ENCODE peak calls at places on chromosomes 3 and 15, in nine cellular contexts. U is GM23338, H is endothelial cell, L is neural crest cell, I is left ventricle myocardium inferior, K is stomach, W is K562, D is kidney, R is prostate gland. B is an unnamed sample.

GRCh38 chr3:181700168-181701087 is 11.3 kb upstream of the SOX2 start:
- DNase-seq in D (no peak), R (peak), W (peak), K (peak), U (peak), L (peak), I (peak), H (peak), B (no peak)

GRCh38 chr15:31214158-31214863 is 112.3 kb upstream of the KLF13 start:
- DNase-seq in H (no peak), U (no peak), W (no peak), I (no peak), K (no peak), R (no peak), D (no peak), L (no peak), B (no peak)

GRCh38 chr15:38894260-38894948 is 329.8 kb upstream of the RASGRP1 start:
- DNase-seq in L (no peak), I (no peak), H (no peak), U (no peak), D (no peak), R (no peak), K (no peak), W (no peak), B (no peak)

GRCh38 chr15:52183562-52184173 is 7.5 kb downstream of the GNB5 start:
- DNase-seq in U (peak), L (peak), D (no peak), K (peak), W (peak), H (peak), I (no peak), R (no peak), B (peak)

GRCh38 chr15:31397851-31398661 is 71.4 kb downstream of the KLF13 start:
- DNase-seq in I (peak), H (no peak), W (no peak), D (peak), K (no peak), R (peak), U (peak), L (no peak), B (no peak)

GRCh38 chr15:51731549-51732267 is 5.7 kb downstream of the LYSMD2 start:
- DNase-seq in L (no peak), R (no peak), U (peak), D (no peak), H (no peak), W (no peak), I (no peak), K (peak), B (no peak)

GRCh38 chr3:56928379-56929068 is 126.8 kb upstream of the ARHGEF3 start:
- DNase-seq in L (no peak), W (no peak), U (peak), H (no peak), D (no peak), K (no peak), R (no peak), I (no peak), B (no peak)

GRCh38 chr3:52703356-52703755 is 2.2 kb downstream of the GLT8D1 start:
- DNase-seq in H (no peak), D (no peak), L (no peak), W (no peak), U (no peak), K (no peak), I (no peak), R (no peak), B (no peak)

GRCh38 chr3:29601861-29602585 is 321.2 kb downstream of the RBMS3 start:
- DNase-seq in L (no peak), D (no peak), K (no peak), I (no peak), R (no peak), U (no peak), W (no peak), H (no peak), B (no peak)

GRCh38 chr15:69751575-69751974 is 299.0 kb downstream of the RPLP1 start:
- DNase-seq in U (no peak), H (no peak), I (no peak), D (no peak), K (no peak), L (no peak), W (no peak), R (no peak), B (no peak)

GRCh38 chr3:192063570-192063969 is 602.6 kb downstream of the PYDC2 start:
- DNase-seq in K (no peak), L (peak), D (peak), H (no peak), W (no peak), R (no peak), I (peak), U (peak), B (no peak)

GRCh38 chr3:47583320-47584075 is 4.8 kb upstream of the CSPG5 start:
- DNase-seq in L (no peak), U (peak), K (no peak), D (no peak), W (no peak), R (no peak), I (no peak), H (no peak), B (no peak)

GRCh38 chr3:179526989-179527391 is 35.7 kb upstream of the ACTL6A start:
- DNase-seq in W (no peak), H (peak), U (peak), D (no peak), L (peak), I (peak), R (no peak), K (no peak), B (no peak)

GRCh38 chr3:30399394-30400181 is 206.8 kb upstream of the TGFBR2 start:
- DNase-seq in W (no peak), R (no peak), U (peak), H (no peak), D (no peak), K (no peak), I (no peak), L (no peak), B (no peak)

GRCh38 chr15:35466476-35466875 is 79.5 kb downstream of the DPH6 start:
- DNase-seq in D (no peak), H (no peak), K (no peak), R (no peak), I (no peak), L (no peak), W (no peak), U (no peak), B (no peak)

GRCh38 chr3:85835857-85836470 is 877.2 kb downstream of the CADM2 start:
- DNase-seq in R (no peak), H (no peak), L (no peak), W (no peak), D (no peak), U (no peak), K (no peak), I (no peak), B (no peak)

GRCh38 chr15:77555232-77555631 is 77.5 kb downstream of the LINGO1 start:
- DNase-seq in H (no peak), W (no peak), R (no peak), I (no peak), D (peak), K (no peak), L (no peak), U (no peak), B (no peak)

GRCh38 chr15:31471731-31472430 is 145.2 kb downstream of the KLF13 start:
- DNase-seq in K (no peak), R (no peak), W (no peak), I (no peak), D (no peak), L (no peak), U (no peak), H (no peak), B (no peak)

GRCh38 chr15:95626501-95627361 is 703.8 kb upstream of the NR2F2 start:
- DNase-seq in U (peak), H (no peak), D (no peak), K (no peak), R (no peak), I (peak), W (no peak), L (peak), B (no peak)

GRCh38 chr15:82043130-82043673 is 2.6 kb downstream of the MEX3B start:
- DNase-seq in W (no peak), D (peak), K (no peak), U (peak), R (no peak), I (no peak), H (no peak), L (no peak), B (no peak)

GRCh38 chr3:39727415-39727814 is 82.0 kb upstream of the MYRIP start:
- DNase-seq in I (no peak), H (no peak), R (no peak), D (no peak), L (no peak), W (no peak), K (no peak), U (peak), B (no peak)

GRCh38 chr15:67210555-67211168 is 43.8 kb downstream of the AAGAB start:
- DNase-seq in K (no peak), D (no peak), H (no peak), U (no peak), I (no peak), L (no peak), R (no peak), W (no peak), B (no peak)

GRCh38 chr3:18951333-18951732 is 197.0 kb upstream of the KCNH8 start:
- DNase-seq in I (no peak), K (no peak), R (no peak), H (no peak), D (no peak), L (no peak), W (no peak), U (no peak), B (no peak)

GRCh38 chr15:45650889-45651525 is 16.2 kb downstream of the SQOR start:
- DNase-seq in R (no peak), K (no peak), I (no peak), W (no peak), U (no peak), D (no peak), L (no peak), H (no peak), B (no peak)

GRCh38 chr3:185813691-185814215 is 11.1 kb downstream of the IGF2BP2 start:
- DNase-seq in D (no peak), W (no peak), I (no peak), R (no peak), U (peak), H (no peak), L (no peak), K (no peak), B (no peak)

GRCh38 chr3:182959474-182960350 is 20.6 kb downstream of the DCUN1D1 start:
- DNase-seq in I (no peak), D (no peak), W (no peak), R (no peak), U (no peak), H (no peak), K (no peak), L (peak), B (no peak)

DNA sequence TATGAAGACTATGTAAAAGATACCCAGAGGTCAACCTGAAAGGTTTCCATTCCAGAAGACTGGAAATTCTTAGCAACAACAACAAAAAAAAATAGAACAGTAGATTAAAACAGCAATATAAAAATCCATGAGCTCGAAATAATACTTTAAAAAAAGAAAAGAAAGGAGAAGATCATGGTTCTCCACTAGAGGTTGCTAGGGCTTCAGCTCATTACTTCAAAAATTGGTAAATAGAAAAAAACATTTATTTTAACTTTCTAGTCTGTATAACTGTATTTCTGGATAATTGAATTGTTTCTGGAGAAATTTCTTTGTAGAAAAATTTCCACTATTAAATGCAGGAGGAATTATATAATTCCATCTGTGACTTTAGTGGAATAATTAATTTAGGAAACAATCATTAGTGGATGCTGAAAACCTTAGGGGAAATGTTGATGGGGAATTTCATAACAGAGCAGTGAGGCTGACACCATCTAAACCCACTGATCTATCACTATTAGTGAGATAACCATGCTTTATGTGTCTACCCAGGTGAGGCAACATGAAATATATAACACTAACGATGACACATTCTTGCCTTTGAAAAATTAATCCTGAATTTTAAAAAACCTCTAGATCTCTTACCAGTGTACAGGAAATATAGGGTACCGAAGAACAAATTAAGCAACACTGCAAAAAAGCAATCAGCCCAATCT is 62.5 kb upstream of the SNRK start:
- DNase-seq in L (no peak), I (no peak), K (no peak), U (no peak), R (no peak), D (no peak), W (no peak), H (no peak), B (no peak)
- TF ChIP-seq CTCF in L (no peak), I (peak), K (no peak), U (no peak), R (no peak), D (no peak), W (peak), H (no peak), B (no peak)

GRCh38 chr3:109270779-109271178 is 45.5 kb downstream of the DPPA2 start:
- DNase-seq in W (no peak), U (no peak), K (no peak), R (no peak), D (no peak), H (no peak), I (no peak), L (no peak), B (no peak)

GRCh38 chr3:109278141-109278540 is 38.2 kb downstream of the DPPA2 start:
- DNase-seq in L (no peak), D (no peak), U (no peak), W (no peak), H (no peak), I (no peak), K (no peak), R (no peak), B (no peak)

GRCh38 chr3:109278546-109278945 is 37.8 kb downstream of the DPPA2 start:
- DNase-seq in W (no peak), U (no peak), D (no peak), I (no peak), H (no peak), R (no peak), K (no peak), L (no peak), B (no peak)

GRCh38 chr3:109275702-109276293 is 40.5 kb downstream of the DPPA2 start:
- DNase-seq in I (no peak), D (no peak), K (peak), H (peak), U (peak), R (no peak), L (peak), W (peak), B (no peak)
- TF ChIP-seq CTCF in I (peak), D (peak), K (no peak), H (peak), U (peak), R (no peak), L (peak), W (peak), B (peak)

GRCh38 chr3:149970716-149971402 is at the start of gene PFN2:
- DNase-seq in U (no peak), W (peak), D (peak), K (peak), R (peak), I (peak), L (peak), H (peak), B (peak)
- TF ChIP-seq CTCF in U (no peak), W (no peak), D (no peak), K (no peak), R (no peak), I (no peak), L (no peak), H (no peak), B (no peak)

GRCh38 chr3:194158942-194159439 is 23.0 kb downstream of the HES1 start:
- DNase-seq in R (peak), W (no peak), K (peak), L (no peak), U (no peak), D (no peak), H (no peak), I (no peak), B (no peak)

GRCh38 chr3:194161181-194162045 is 25.5 kb downstream of the HES1 start:
- DNase-seq in I (no peak), W (no peak), R (peak), K (peak), U (no peak), H (no peak), L (no peak), D (no peak), B (no peak)

GRCh38 chr3:194162817-194163584 is 27.1 kb downstream of the HES1 start:
- DNase-seq in K (no peak), D (no peak), W (no peak), I (no peak), H (no peak), R (no peak), U (no peak), L (no peak), B (no peak)

GRCh38 chr3:194162070-194162678 is 26.2 kb downstream of the HES1 start:
- DNase-seq in D (no peak), W (no peak), L (no peak), U (no peak), I (no peak), R (no peak), K (no peak), H (no peak), B (no peak)

DNA sequence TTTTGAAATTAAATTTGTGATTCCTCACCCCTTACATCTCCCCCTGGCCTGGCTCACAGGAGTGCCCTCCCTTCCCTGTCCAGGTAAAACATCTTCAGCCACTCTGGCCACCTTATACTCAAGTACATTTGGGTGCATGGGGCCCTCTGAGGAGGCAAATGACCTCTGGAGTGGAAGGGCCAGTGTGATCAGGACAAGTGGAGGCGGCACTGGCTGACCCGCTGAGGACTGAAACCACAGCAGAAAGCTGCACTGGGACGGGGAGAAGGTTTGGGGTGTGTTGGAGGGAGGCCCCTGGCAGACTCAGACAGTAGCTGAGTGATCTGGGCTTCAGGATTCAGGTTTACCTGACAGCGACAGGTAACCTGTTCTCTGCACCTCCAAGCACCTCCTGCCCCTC is 24.2 kb downstream of the HES1 start:
- DNase-seq in W (no peak), K (no peak), U (no peak), H (no peak), R (no peak), L (no peak), I (no peak), D (no peak), B (no peak)
- TF ChIP-seq CTCF in W (no peak), K (no peak), U (no peak), H (no peak), R (no peak), L (no peak), I (no peak), D (no peak), B (no peak)

GRCh38 chr3:171490901-171491300 is 30.7 kb upstream of the TNIK start:
- DNase-seq in I (no peak), K (no peak), R (no peak), L (no peak), D (no peak), H (no peak), W (no peak), U (no peak), B (no peak)

GRCh38 chr3:171489348-171489747 is 29.1 kb upstream of the TNIK start:
- DNase-seq in H (no peak), K (no peak), L (no peak), R (no peak), I (no peak), W (no peak), D (no peak), U (no peak), B (no peak)

GRCh38 chr3:171494457-171495109 is 34.4 kb upstream of the TNIK start:
- DNase-seq in R (no peak), I (no peak), U (no peak), L (no peak), K (no peak), D (no peak), H (no peak), W (no peak), B (no peak)

GRCh38 chr3:171488479-171488878 is 28.3 kb upstream of the TNIK start:
- DNase-seq in H (no peak), R (no peak), I (no peak), U (no peak), K (no peak), L (no peak), W (no peak), D (no peak), B (no peak)

GRCh38 chr3:171491412-171491811 is 31.2 kb upstream of the TNIK start:
- DNase-seq in D (no peak), K (no peak), W (no peak), L (no peak), H (no peak), R (no peak), I (no peak), U (no peak), B (no peak)
- TF ChIP-seq CTCF in D (no peak), K (no peak), W (no peak), L (no peak), H (no peak), R (no peak), I (no peak), U (no peak), B (no peak)

DNA sequence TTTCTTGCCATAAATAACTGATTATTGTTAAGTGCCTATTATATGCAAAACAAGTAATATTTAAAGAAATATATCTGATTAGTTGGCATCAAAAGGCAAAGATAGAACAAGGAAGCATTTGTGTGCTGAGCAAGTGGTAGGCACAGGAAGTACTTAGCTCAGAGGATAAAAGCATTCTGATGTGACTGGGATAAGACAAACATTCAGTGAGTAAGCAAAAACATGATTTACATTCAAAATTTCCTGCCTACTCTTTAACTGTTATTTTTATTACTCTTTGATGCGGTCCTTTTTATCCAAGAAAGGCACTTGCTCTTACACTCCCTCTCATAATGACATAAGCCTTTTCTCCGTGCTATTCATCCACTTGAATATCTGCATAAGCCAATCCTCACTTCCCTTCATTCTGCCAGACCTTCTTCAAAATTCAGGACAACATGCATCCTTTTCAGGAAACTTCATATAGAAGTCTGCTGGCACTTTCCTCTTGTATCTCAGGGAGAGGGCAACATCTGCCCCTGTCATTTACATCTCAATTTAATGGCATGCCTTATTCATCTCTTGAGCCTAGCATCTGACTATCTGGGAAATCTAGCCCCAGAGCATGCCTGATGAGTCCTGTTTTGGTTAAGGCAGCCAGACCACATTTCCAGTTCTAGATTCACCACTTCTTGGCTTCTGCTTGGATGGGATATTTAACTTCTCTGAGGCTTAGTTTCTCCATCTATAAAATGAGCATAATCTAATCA is 478.2 kb upstream of the ROBO2 start:
- DNase-seq in D (no peak), R (no peak), U (peak), L (no peak), W (no peak), H (no peak), I (no peak), K (no peak), B (no peak)
- TF ChIP-seq CTCF in D (no peak), R (no peak), U (no peak), L (no peak), W (no peak), H (no peak), I (no peak), K (no peak), B (no peak)

B was measured in D721Med.